ENCODE peak calls at places on chromosome 19, in seven cellular contexts. G is neuronal stem cell; A is CD4-positive, alpha-beta T cell; E is ascending aorta; M is NT2/D1; P is tibial artery; R is upper lobe of right lung. C is an unnamed sample. For H3K9me3, the result is how much of the 10 kb centered on the place peaks cover.

GRCh38 chr19:18571564-18572344 is at the start of gene UBA52:
- DNase-seq in P (peak), R (peak), M (peak), A (peak), G (peak), E (peak), C (peak)

GRCh38 chr19:1000095-1000494 is at the start of gene GRIN3B:
- DNase-seq in A (peak), G (peak), E (no peak), P (no peak), R (peak), M (no peak), C (peak)

GRCh38 chr19:6890938-6891337 is 3.6 kb downstream of the ADGRE1 start:
- DNase-seq in A (peak), R (no peak), M (no peak), E (no peak), P (no peak), G (no peak), C (no peak)

GRCh38 chr19:8631425-8631819 is 989 bp downstream of the NFILZ start:
- DNase-seq in E (no peak), M (no peak), P (peak), R (no peak), G (peak), A (no peak), C (no peak)

GRCh38 chr19:44807162-44807561 is 1.7 kb upstream of the BCAM start:
- DNase-seq in E (no peak), P (no peak), M (no peak), A (no peak), G (no peak), R (peak), C (no peak)

GRCh38 chr19:49042177-49042576 is 1.5 kb upstream of the CGB5 start:
- DNase-seq in P (no peak), E (no peak), R (no peak), A (no peak), M (no peak), G (no peak), C (no peak)

GRCh38 chr19:30481823-30482222 is 109.6 kb downstream of the ZNF536 start:
- DNase-seq in G (no peak), E (no peak), P (no peak), M (no peak), R (no peak), A (no peak), C (no peak)

GRCh38 chr19:6011794-6012193 is 33.9 kb upstream of the RANBP3 start:
- DNase-seq in P (no peak), E (no peak), R (no peak), A (no peak), G (no peak), M (no peak), C (no peak)

DNA sequence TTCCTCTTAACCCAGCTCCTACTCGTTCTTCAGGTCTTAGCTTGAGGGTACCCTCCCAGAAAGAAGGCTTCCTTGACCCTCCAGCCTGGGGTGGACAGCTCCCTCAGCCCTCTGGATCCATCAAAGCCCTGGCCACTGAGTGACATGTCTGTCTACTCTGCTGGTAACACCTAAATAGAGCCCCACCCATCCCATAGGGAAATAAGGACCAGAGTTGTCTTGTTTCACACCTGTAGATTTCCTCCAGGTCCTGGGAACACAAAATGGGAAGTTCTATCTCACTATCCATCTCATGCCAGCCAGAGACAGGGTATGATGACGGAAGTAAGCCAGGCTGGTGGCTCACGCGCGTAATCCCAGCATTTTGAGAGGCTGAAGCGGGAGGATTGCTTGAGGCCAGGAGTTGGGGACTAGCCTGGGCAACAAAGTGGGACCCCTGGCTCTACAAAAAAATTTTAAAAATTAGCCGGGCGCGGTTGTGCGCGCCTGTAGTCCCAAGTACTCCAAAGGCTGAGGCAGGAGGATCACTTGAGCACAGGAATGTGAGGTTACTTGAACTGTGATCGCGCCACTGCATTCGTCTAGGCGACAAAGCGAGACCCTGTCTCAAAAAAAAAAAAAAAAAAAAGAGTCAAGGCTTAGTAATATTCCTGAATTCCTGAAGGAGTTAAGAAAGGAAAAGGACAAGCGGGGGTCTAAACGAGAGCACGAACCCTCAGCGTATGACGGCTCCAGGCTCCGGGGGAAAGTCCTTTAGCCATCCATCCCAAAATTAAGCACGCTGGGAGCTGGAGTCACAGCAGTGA is 544 bp upstream of the CCDC97 start:
- DNase-seq in G (no peak), R (no peak), P (no peak), M (no peak), A (no peak), E (no peak), C (no peak)
- H3K9me3 ChIP-seq in G (under half), R (under half), P (under half), M (under half), A (under half), E (under half), C (under half)

DNA sequence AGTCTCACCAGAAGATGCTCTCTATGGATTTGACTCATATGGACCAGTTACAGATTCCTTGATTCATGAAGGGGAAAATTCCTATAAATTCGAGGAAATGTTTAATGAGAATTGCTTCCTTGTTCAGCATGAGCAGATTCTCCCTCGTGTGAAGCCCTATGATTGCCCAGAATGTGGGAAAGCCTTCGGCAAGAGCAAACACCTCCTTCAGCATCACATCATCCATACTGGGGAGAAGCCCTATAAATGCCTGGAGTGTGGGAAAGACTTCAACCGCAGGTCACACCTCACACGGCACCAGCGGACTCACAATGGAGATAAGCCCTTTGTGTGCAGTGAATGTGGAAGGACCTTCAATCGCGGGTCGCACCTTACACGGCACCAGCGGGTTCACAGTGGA is 10.7 kb downstream of the ZNF460 start:
- DNase-seq in M (no peak), P (no peak), A (no peak), E (no peak), R (no peak), G (no peak), C (no peak)
- H3K9me3 ChIP-seq in M (under half), P (under half), A (half or more), E (half or more), R (under half), G (under half), C (under half)

GRCh38 chr19:51861870-51862622 is 25.7 kb downstream of the ZNF577 start:
- DNase-seq in A (no peak), E (no peak), R (no peak), M (no peak), G (no peak), P (no peak), C (no peak)
- H3K9me3 ChIP-seq in A (half or more), E (half or more), R (half or more), M (half or more), G (under half), P (under half), C (half or more)

DNA sequence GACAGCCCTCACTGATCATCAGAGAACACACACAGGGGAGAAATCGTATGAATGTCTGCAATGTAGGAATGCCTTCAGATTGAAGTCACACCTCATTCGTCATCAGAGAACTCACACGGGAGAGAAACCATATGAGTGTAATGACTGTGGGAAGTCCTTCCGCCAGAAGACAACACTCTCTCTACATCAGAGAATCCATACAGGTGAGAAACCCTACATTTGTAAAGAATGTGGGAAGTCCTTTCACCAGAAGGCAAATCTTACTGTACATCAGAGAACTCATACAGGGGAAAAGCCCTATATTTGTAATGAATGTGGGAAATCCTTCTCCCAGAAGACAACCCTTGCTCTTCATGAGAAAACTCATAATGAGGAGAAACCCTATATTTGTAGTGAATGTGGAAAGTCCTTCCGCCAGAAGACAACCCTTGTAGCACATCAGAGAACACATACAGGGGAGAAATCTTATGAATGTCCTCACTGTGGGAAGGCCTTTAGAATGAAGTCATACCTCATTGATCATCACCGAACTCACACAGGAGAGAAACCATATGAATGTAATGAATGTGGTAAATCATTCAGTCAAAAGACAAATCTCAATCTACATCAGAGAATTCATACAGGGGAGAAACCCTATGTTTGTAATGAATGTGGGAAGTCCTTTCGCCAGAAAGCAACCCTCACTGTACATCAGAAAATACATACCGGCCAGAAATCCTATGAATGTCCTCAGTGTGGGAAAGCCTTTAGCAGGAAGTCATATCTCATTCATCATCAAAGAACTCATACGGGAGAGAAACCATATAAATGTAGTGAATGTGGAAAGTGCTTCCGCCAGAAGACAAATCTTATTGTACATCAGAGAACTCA is 32.5 kb downstream of the ZNF567 start:
- DNase-seq in M (no peak), E (no peak), G (no peak), A (no peak), P (no peak), R (no peak), C (no peak)
- H3K9me3 ChIP-seq in M (half or more), E (half or more), G (under half), A (half or more), P (under half), R (half or more), C (half or more)

GRCh38 chr19:11949201-11949600 is 15.6 kb upstream of the ZNF763 start:
- DNase-seq in M (no peak), R (no peak), E (no peak), P (no peak), G (no peak), A (no peak), C (no peak)
- H3K9me3 ChIP-seq in M (half or more), R (half or more), E (half or more), P (under half), G (half or more), A (half or more), C (half or more)